ENCODE peak calls at places on chromosomes 1 and 21, in five cellular contexts. R is mucosa of descending colon, E is chondrocyte, H is brain microvascular endothelial cell, P is GM12865. U is an unnamed sample.

GRCh38 chr1:168360151-168360550 is 79.5 kb downstream of the TBX19 start:
- DNase-seq in P (no peak), H (no peak), R (no peak), E (no peak), U (no peak)

GRCh38 chr1:38217316-38217715 is 170.7 kb upstream of the POU3F1 start:
- DNase-seq in P (no peak), R (no peak), H (no peak), E (no peak), U (no peak)

GRCh38 chr1:217917277-217917887 is 286.2 kb downstream of the SPATA17 start:
- DNase-seq in P (no peak), H (no peak), R (no peak), E (no peak), U (no peak)

GRCh38 chr1:111841189-111841588 is 85.5 kb downstream of the DDX20 start:
- DNase-seq in H (no peak), E (no peak), P (no peak), R (no peak), U (no peak)

GRCh38 chr1:111756124-111756513 is 418 bp downstream of the DDX20 start:
- DNase-seq in P (no peak), E (no peak), H (no peak), R (no peak), U (no peak)

GRCh38 chr1:51650198-51650597 is 33.3 kb downstream of the OSBPL9 start:
- DNase-seq in H (no peak), E (no peak), R (no peak), P (no peak), U (no peak)

GRCh38 chr1:204152310-204153044 is 633 bp upstream of the ETNK2 start:
- DNase-seq in H (no peak), P (no peak), E (peak; percentile 87), R (no peak), U (no peak)

GRCh38 chr1:19064906-19065450 is 108.5 kb upstream of the IFFO2 start:
- DNase-seq in P (no peak), E (no peak), H (no peak), R (no peak), U (no peak)

GRCh38 chr1:59013276-59013927 is 229.6 kb upstream of the JUN start:
- DNase-seq in H (peak; percentile 40), P (peak; percentile 75), R (peak; percentile 73), E (no peak), U (no peak)

GRCh38 chr1:150836129-150836773 is 28.2 kb upstream of the CTSK start:
- DNase-seq in P (no peak), H (no peak), E (no peak), R (no peak), U (no peak)

GRCh38 chr1:228383773-228384172 is 22.9 kb downstream of the TRIM11 start:
- DNase-seq in H (no peak), R (no peak), E (no peak), P (no peak), U (no peak)

GRCh38 chr1:109768335-109768650 is 4.6 kb upstream of the EPS8L3 start:
- DNase-seq in H (no peak), R (no peak), P (no peak), E (peak; percentile 53), U (no peak)

GRCh38 chr1:183702813-183703198 is 49.7 kb upstream of the APOBEC4 start:
- DNase-seq in P (no peak), R (no peak), H (no peak), E (no peak), U (no peak)

GRCh38 chr1:201537966-201538617 is 835 bp upstream of the NAV1 start:
- DNase-seq in H (no peak), R (no peak), P (no peak), E (no peak), U (no peak)

GRCh38 chr1:16888806-16889178 is 7.0 kb upstream of the RNU1-2 start:
- DNase-seq in P (no peak), E (no peak), R (peak; percentile 69), H (no peak), U (no peak)

GRCh38 chr1:9537863-9538668 is 1.2 kb upstream of the SLC25A33 start:
- DNase-seq in P (no peak), E (peak; percentile 3), R (peak; percentile 50), H (no peak), U (no peak)

GRCh38 chr1:224482619-224483018 is 48.0 kb upstream of the WDR26 start:
- DNase-seq in P (no peak), H (no peak), R (no peak), E (no peak), U (no peak)

GRCh38 chr1:225532240-225532944 is 104.6 kb upstream of the LBR start:
- DNase-seq in H (no peak), P (no peak), E (no peak), R (no peak), U (no peak)

GRCh38 chr1:229991724-229992333 is 75.2 kb upstream of the GALNT2 start:
- DNase-seq in R (no peak), E (no peak), H (no peak), P (no peak), U (no peak)

GRCh38 chr21:14382486-14382834 is 486 bp downstream of the HSPA13 start:
- DNase-seq in R (no peak), P (no peak), E (no peak), H (peak; percentile 2), U (no peak)

GRCh38 chr1:17661546-17662157 is 93.5 kb upstream of the ACTL8 start:
- DNase-seq in R (peak; percentile 67), H (peak; percentile 64), P (peak; percentile 55), E (no peak), U (peak; percentile 80)

GRCh38 chr1:44676484-44677200 is 2.1 kb downstream of the ARMH1 start:
- DNase-seq in P (peak; percentile 68), H (peak; percentile 33), R (no peak), E (no peak), U (no peak)

GRCh38 chr1:8727809-8728213 is 89.6 kb downstream of the RERE start:
- DNase-seq in P (no peak), E (no peak), H (no peak), R (no peak), U (no peak)

GRCh38 chr1:81600363-81600762 is 200.4 kb upstream of the ADGRL2 start:
- DNase-seq in P (no peak), H (no peak), E (no peak), R (no peak), U (no peak)

GRCh38 chr21:40699366-40699765 is 147.6 kb downstream of the DSCAM start:
- DNase-seq in E (no peak), R (no peak), P (no peak), H (no peak), U (no peak)

GRCh38 chr21:43321111-43321510 is 105.8 kb downstream of the SIK1 start:
- DNase-seq in H (no peak), E (no peak), R (no peak), P (no peak), U (no peak)

GRCh38 chr1:226691257-226691656 is 47.8 kb downstream of the ITPKB start:
- DNase-seq in P (peak; percentile 44), H (no peak), R (no peak), E (no peak), U (no peak)

GRCh38 chr1:227838181-227838580 is 22.7 kb downstream of the PRSS38 start:
- DNase-seq in H (no peak), R (no peak), P (no peak), E (no peak), U (no peak)

GRCh38 chr1:89552481-89553194 is 28.0 kb downstream of the LRRC8B start:
- DNase-seq in H (no peak), P (peak; percentile 51), E (no peak), R (no peak), U (no peak)

GRCh38 chr1:56070601-56071000 is 508.8 kb downstream of the PLPP3 start:
- DNase-seq in H (no peak), P (no peak), E (no peak), R (no peak), U (no peak)

GRCh38 chr1:240109920-240110685 is 18.4 kb downstream of the FMN2 start:
- DNase-seq in P (no peak), E (no peak), H (no peak), R (no peak), U (no peak)

GRCh38 chr21:42651515-42652401 is 1.7 kb upstream of the PDE9A start:
- DNase-seq in P (no peak), H (no peak), E (peak; percentile 75), R (peak; percentile 87), U (no peak)

GRCh38 chr1:29966526-29967045 is 730.3 kb downstream of the PTPRU start:
- DNase-seq in R (no peak), E (no peak), H (no peak), P (no peak), U (no peak)

GRCh38 chr1:226549937-226550670 is 1.5 kb downstream of the STUM start:
- DNase-seq in H (no peak), R (peak; percentile 72), P (peak; percentile 35), E (no peak), U (no peak)

GRCh38 chr1:1058921-1059493 is 15.1 kb downstream of the RNF223 start:
- DNase-seq in P (peak; percentile 46), E (no peak), H (no peak), R (no peak), U (no peak)
- TF ChIP-seq CTCF in P (peak; percentile 43), E (peak; percentile 82), H (peak; percentile 23), R (no peak), U (peak; percentile 54)

GRCh38 chr1:107454786-107455185 is 313.9 kb downstream of the NTNG1 start:
- DNase-seq in H (no peak), E (no peak), R (no peak), P (no peak), U (no peak)
- TF ChIP-seq CTCF in H (no peak), E (no peak), R (no peak), P (no peak), U (no peak)

GRCh38 chr21:29290245-29290644 is 8.5 kb upstream of the BACH1 start:
- DNase-seq in E (no peak), H (no peak), R (no peak), P (no peak), U (no peak)

GRCh38 chr21:29293495-29293894 is 5.2 kb upstream of the BACH1 start:
- DNase-seq in E (no peak), H (no peak), P (peak; percentile 87), R (no peak), U (no peak)

GRCh38 chr21:29289317-29289716 is 9.4 kb upstream of the BACH1 start:
- DNase-seq in P (no peak), H (no peak), E (no peak), R (no peak), U (no peak)

GRCh38 chr21:29287383-29287782 is 11.3 kb upstream of the BACH1 start:
- DNase-seq in P (peak; percentile 14), E (no peak), H (peak; percentile 31), R (no peak), U (no peak)

GRCh38 chr21:29288239-29288638 is 10.5 kb upstream of the BACH1 start:
- DNase-seq in R (no peak), H (no peak), E (no peak), P (no peak), U (no peak)
- TF ChIP-seq CTCF in R (no peak), H (no peak), E (no peak), P (no peak), U (no peak)

DNA sequence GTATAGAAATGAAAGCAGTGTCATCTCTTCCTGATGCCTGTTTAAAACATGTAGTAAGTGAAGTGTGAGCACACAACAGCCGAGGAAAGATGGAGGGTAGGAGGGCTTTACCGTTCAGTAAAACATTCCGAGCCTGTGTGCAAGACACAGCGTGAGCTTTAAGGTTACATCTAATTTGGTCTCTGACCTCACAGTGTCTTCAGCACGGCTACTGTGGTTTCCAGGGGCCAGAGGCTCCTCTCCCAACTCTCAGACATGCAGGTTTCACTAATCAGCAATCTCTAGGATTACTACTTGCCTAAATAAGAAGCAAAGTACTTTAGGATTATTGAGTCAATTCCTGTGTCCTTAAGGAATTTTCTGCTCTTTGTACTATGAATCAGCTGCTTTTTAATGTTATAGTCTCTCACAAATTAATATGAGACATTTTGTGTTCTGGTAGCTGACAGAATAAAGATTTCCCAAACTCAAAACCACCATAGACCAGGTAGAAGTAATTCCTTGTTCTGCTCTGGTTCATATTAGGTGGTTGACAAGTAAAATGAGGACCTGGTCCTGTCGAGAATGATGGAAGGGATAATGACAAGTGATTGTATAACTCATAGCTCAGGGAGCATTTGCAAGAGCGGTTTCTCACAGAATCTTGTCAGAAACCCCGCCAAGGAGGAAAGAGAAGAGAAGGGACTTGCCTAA is 46.2 kb downstream of the SAMD13 start:
- DNase-seq in R (no peak), E (no peak), P (no peak), H (no peak), U (no peak)
- TF ChIP-seq CTCF in R (no peak), E (no peak), P (no peak), H (no peak), U (no peak)